ENCODE peak calls at places on chromosomes 5 and 9, in four cellular contexts. One of them, this sample, is unnamed.

GRCh38 chr9:34254141-34254913 is 74.7 kb downstream of the KIF24 start:
- DNase-seq in GM12891: no peak
- DNase-seq in K562: no peak
- DNase-seq in GM12878: no peak
- DNase-seq in this sample: no peak

GRCh38 chr5:149521739-149522373 is 29.4 kb downstream of the CSNK1A1 start:
- DNase-seq in K562: no peak
- DNase-seq in GM12878: no peak
- DNase-seq in GM12891: no peak
- DNase-seq in this sample: no peak

GRCh38 chr5:108606185-108606584 is 141.5 kb upstream of the FER start:
- DNase-seq in GM12878: no peak
- DNase-seq in K562: no peak
- DNase-seq in GM12891: no peak
- DNase-seq in this sample: no peak

GRCh38 chr9:35905912-35906679 is at the start of gene HRCT1:
- DNase-seq in K562: no peak
- DNase-seq in GM12878: no peak
- DNase-seq in GM12891: no peak
- DNase-seq in this sample: no peak

GRCh38 chr5:109743770-109744212 is 54.1 kb downstream of the MAN2A1 start:
- DNase-seq in GM12891: no peak
- DNase-seq in GM12878: no peak
- DNase-seq in K562: peak
- DNase-seq in this sample: no peak

GRCh38 chr9:105676351-105676923 is 14.2 kb downstream of the TAL2 start:
- DNase-seq in K562: peak
- DNase-seq in GM12891: no peak
- DNase-seq in GM12878: no peak
- DNase-seq in this sample: no peak

GRCh38 chr5:107456281-107456715 is 214.4 kb downstream of the EFNA5 start:
- DNase-seq in K562: no peak
- DNase-seq in GM12891: no peak
- DNase-seq in GM12878: peak
- DNase-seq in this sample: peak

GRCh38 chr5:19862711-19863110 is 125.3 kb downstream of the CDH18 start:
- DNase-seq in GM12891: no peak
- DNase-seq in GM12878: no peak
- DNase-seq in K562: no peak
- DNase-seq in this sample: no peak

GRCh38 chr9:137550241-137550621 is at the start of gene PNPLA7:
- DNase-seq in K562: peak
- DNase-seq in GM12878: no peak
- DNase-seq in GM12891: peak
- DNase-seq in this sample: peak

GRCh38 chr5:54217826-54218503 is 92.4 kb downstream of the ARL15 start:
- DNase-seq in K562: peak
- DNase-seq in GM12878: no peak
- DNase-seq in GM12891: peak
- DNase-seq in this sample: peak

GRCh38 chr5:43425965-43426364 is 13.8 kb upstream of the CCL28 start:
- DNase-seq in GM12878: no peak
- DNase-seq in K562: no peak
- DNase-seq in GM12891: no peak
- DNase-seq in this sample: no peak

GRCh38 chr5:135706893-135707292 is 127.6 kb upstream of the SLC25A48 start:
- DNase-seq in GM12891: no peak
- DNase-seq in K562: no peak
- DNase-seq in GM12878: no peak
- DNase-seq in this sample: no peak

GRCh38 chr9:71929223-71929622 is 17.8 kb downstream of the C9orf85 start:
- DNase-seq in GM12891: no peak
- DNase-seq in K562: no peak
- DNase-seq in GM12878: no peak
- DNase-seq in this sample: no peak

GRCh38 chr5:170442381-170442780 is 53.2 kb upstream of the KCNMB1 start:
- DNase-seq in K562: no peak
- DNase-seq in GM12891: no peak
- DNase-seq in GM12878: no peak
- DNase-seq in this sample: no peak

GRCh38 chr9:96217756-96218693 is 84.0 kb downstream of the HSD17B3 start:
- DNase-seq in GM12878: no peak
- DNase-seq in GM12891: peak
- DNase-seq in K562: peak
- DNase-seq in this sample: peak

GRCh38 chr5:84028093-84028492 is 307.4 kb upstream of the HAPLN1 start:
- DNase-seq in GM12878: no peak
- DNase-seq in K562: no peak
- DNase-seq in GM12891: no peak
- DNase-seq in this sample: no peak

GRCh38 chr5:142897328-142897727 is 127.2 kb downstream of the ARHGAP26 start:
- DNase-seq in GM12891: no peak
- DNase-seq in GM12878: no peak
- DNase-seq in K562: no peak
- DNase-seq in this sample: no peak

GRCh38 chr9:135215571-135216161 is 128.2 kb downstream of the OLFM1 start:
- DNase-seq in K562: no peak
- DNase-seq in GM12878: no peak
- DNase-seq in GM12891: no peak
- DNase-seq in this sample: no peak

GRCh38 chr9:83701286-83701685 is 6.5 kb downstream of the UBQLN1 start:
- DNase-seq in K562: no peak
- DNase-seq in GM12878: no peak
- DNase-seq in GM12891: no peak
- DNase-seq in this sample: no peak

GRCh38 chr5:37412515-37412914 is 33.4 kb downstream of the WDR70 start:
- DNase-seq in K562: no peak
- DNase-seq in GM12891: no peak
- DNase-seq in GM12878: no peak
- DNase-seq in this sample: no peak

GRCh38 chr9:98654247-98654646 is 54.5 kb downstream of the GABBR2 start:
- DNase-seq in GM12891: no peak
- DNase-seq in K562: no peak
- DNase-seq in GM12878: no peak
- DNase-seq in this sample: no peak

GRCh38 chr9:137077010-137077747 is at the start of gene UAP1L1:
- DNase-seq in GM12891: peak
- DNase-seq in K562: peak
- DNase-seq in GM12878: no peak
- DNase-seq in this sample: peak

GRCh38 chr5:168987540-168988300 is 313.2 kb downstream of the SLIT3 start:
- DNase-seq in K562: peak
- DNase-seq in GM12878: no peak
- DNase-seq in GM12891: peak
- DNase-seq in this sample: no peak

GRCh38 chr5:108375768-108376167 is 6.1 kb downstream of the FBXL17 start:
- DNase-seq in GM12878: no peak
- DNase-seq in GM12891: no peak
- DNase-seq in K562: no peak
- DNase-seq in this sample: no peak

GRCh38 chr5:12093586-12093985 is 189.3 kb upstream of the CTNND2 start:
- DNase-seq in GM12891: no peak
- DNase-seq in GM12878: no peak
- DNase-seq in K562: no peak
- DNase-seq in this sample: no peak

GRCh38 chr5:78758169-78758839 is 109.7 kb upstream of the LHFPL2 start:
- DNase-seq in GM12878: peak
- DNase-seq in GM12891: no peak
- DNase-seq in K562: no peak
- DNase-seq in this sample: no peak

GRCh38 chr9:88880194-88880593 is 111.1 kb upstream of the S1PR3 start:
- DNase-seq in K562: no peak
- DNase-seq in GM12891: no peak
- DNase-seq in GM12878: no peak
- DNase-seq in this sample: no peak

GRCh38 chr9:14173730-14174129 is 140.2 kb downstream of the NFIB start:
- DNase-seq in GM12878: no peak
- DNase-seq in K562: no peak
- DNase-seq in GM12891: no peak
- DNase-seq in this sample: no peak

GRCh38 chr5:83471405-83472212 is at the start of gene VCAN:
- DNase-seq in GM12891: no peak
- DNase-seq in GM12878: no peak
- DNase-seq in K562: peak
- DNase-seq in this sample: no peak

GRCh38 chr5:78050888-78051287 is 243.6 kb downstream of the AP3B1 start:
- DNase-seq in K562: no peak
- DNase-seq in GM12891: no peak
- DNase-seq in GM12878: no peak
- DNase-seq in this sample: no peak

GRCh38 chr9:91833878-91834255 is 116.2 kb downstream of the ROR2 start:
- DNase-seq in K562: no peak
- DNase-seq in GM12878: no peak
- DNase-seq in GM12891: no peak
- DNase-seq in this sample: no peak

GRCh38 chr9:34346873-34347799 is 17.8 kb downstream of the NUDT2 start:
- DNase-seq in GM12891: no peak
- DNase-seq in K562: no peak
- DNase-seq in GM12878: no peak
- DNase-seq in this sample: no peak

GRCh38 chr9:125425901-125426515 is 164.4 kb downstream of the GAPVD1 start:
- DNase-seq in GM12891: no peak
- DNase-seq in K562: no peak
- DNase-seq in GM12878: no peak
- DNase-seq in this sample: no peak

GRCh38 chr9:125425176-125425897 is 163.7 kb downstream of the GAPVD1 start:
- DNase-seq in GM12891: no peak
- DNase-seq in GM12878: no peak
- DNase-seq in K562: no peak
- DNase-seq in this sample: no peak

GRCh38 chr9:125428060-125428481 is 166.4 kb downstream of the GAPVD1 start:
- DNase-seq in K562: peak
- DNase-seq in GM12891: peak
- DNase-seq in GM12878: no peak
- DNase-seq in this sample: no peak

GRCh38 chr9:125427556-125427955 is 165.9 kb downstream of the GAPVD1 start:
- DNase-seq in GM12891: no peak
- DNase-seq in K562: peak
- DNase-seq in GM12878: no peak
- DNase-seq in this sample: no peak

GRCh38 chr9:125426926-125427325 is 165.3 kb downstream of the GAPVD1 start:
- DNase-seq in GM12891: no peak
- DNase-seq in GM12878: no peak
- DNase-seq in K562: no peak
- DNase-seq in this sample: no peak
- TF ChIP-seq SPI1 in GM12891: no peak
- TF ChIP-seq SPI1 in GM12878: no peak
- TF ChIP-seq SPI1 in K562: no peak
- TF ChIP-seq SPI1 in this sample: no peak

DNA sequence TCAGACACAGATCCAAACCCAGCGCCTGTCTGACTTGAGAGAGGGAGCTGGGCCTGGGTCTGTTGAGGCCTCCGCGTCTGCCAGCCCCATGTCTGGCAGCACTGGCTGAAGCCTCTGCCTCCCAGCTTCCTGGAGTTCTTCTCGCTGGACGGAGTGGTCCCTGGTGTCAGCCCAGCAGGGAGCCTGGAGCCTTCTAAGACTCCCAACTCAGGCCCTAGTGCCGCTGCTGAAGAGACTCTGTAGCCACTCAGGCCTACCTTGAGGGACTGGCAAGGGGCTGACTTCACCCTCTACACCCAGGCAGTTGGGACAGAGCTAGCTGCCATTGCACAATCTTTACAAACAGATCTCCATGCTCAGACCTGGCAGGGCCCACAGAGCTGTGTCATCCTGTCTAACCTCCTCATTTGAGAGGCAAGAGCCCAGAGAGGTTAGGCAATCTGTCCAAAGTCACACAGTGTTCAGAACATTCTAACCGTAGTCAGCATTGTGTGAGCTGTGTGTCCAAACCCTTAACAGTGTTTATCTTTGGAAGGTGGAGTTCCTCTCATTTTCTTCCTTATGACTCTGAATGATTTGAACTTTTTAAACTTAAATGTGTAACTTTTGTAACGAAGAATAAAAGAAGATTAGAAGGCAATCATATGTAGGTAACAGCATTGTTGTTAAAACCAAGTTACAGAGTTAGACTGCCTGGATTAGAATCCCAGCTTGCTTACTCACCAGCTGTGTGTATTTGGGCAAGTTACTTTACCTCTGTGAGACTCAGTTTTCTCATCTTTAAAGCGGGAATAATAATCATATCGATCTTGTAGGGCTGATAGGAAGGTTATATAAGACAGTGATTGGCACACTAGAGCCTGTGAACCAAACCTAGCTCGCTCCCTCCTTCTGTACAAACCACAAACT is 4.6 kb upstream of the DUSP1 start:
- DNase-seq in GM12878: no peak
- DNase-seq in GM12891: no peak
- DNase-seq in K562: no peak
- DNase-seq in this sample: peak
- TF ChIP-seq SPI1 in GM12878: no peak
- TF ChIP-seq SPI1 in GM12891: no peak
- TF ChIP-seq SPI1 in K562: no peak
- TF ChIP-seq SPI1 in this sample: no peak

DNA sequence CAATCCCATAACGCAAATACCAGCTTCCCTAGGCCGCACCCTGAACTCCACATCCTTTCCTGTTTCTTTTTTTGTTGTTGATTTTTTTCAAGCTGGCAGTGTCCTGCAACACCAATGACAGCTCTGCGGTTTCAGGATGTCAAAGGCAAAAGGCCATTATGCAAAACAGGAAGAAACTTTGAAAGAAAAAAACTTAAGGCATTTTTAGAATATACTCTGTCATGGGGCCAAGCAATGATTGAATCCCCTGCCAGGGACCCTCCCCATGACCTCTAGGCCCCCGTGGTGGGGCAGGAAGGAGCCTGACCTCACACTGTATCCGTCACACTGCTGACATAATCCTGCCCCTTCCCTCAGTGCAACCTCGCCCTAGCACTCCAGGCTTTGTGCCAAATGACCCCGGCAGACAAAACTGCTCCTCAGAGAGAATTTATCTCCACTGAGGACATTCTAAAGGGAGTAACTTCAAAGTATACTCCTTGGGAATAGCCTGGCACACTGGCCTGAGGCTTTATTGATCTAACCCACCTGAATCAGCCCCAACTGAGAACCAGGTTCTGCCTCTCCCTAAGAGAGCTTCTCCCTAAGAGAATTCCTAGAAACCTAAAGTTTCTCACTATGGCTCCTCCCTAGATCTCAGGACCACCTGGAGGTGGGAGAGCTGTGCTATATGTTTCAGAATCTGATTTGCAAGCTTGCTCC is 7.9 kb downstream of the B4GALT1 start:
- DNase-seq in GM12891: no peak
- DNase-seq in K562: peak
- DNase-seq in GM12878: no peak
- DNase-seq in this sample: no peak
- TF ChIP-seq SPI1 in GM12891: no peak
- TF ChIP-seq SPI1 in K562: no peak
- TF ChIP-seq SPI1 in GM12878: no peak
- TF ChIP-seq SPI1 in this sample: no peak

GRCh38 chr5:106127341-106127781 is 1543.4 kb downstream of the EFNA5 start:
- DNase-seq in GM12891: no peak
- DNase-seq in GM12878: peak
- DNase-seq in K562: no peak
- DNase-seq in this sample: no peak

GRCh38 chr5:106121972-106122605 is 1548.6 kb downstream of the EFNA5 start:
- DNase-seq in GM12891: peak
- DNase-seq in K562: peak
- DNase-seq in GM12878: no peak
- DNase-seq in this sample: no peak

GRCh38 chr5:106127985-106128384 is 1542.8 kb downstream of the EFNA5 start:
- DNase-seq in GM12878: peak
- DNase-seq in K562: no peak
- DNase-seq in GM12891: no peak
- DNase-seq in this sample: no peak
- TF ChIP-seq SPI1 in GM12878: no peak
- TF ChIP-seq SPI1 in K562: no peak
- TF ChIP-seq SPI1 in GM12891: no peak
- TF ChIP-seq SPI1 in this sample: no peak

This sample was measured in HL-60.